ENCODE peak calls at places on chromosomes 5 and 9, in eight cellular contexts. F, E, N, A, I, L, S and W are unnamed samples. For H3K27me3, the result is how much of the 10 kb centered on the place peaks cover.

GRCh38 chr9:108580021-108580439 is 275.8 kb downstream of the ACTL7B start:
- DNase-seq in L (no peak), N (no peak), A (no peak), E (peak), S (no peak), F (no peak), I (no peak), W (no peak)

GRCh38 chr9:38316166-38316765 is 76.2 kb upstream of the ALDH1B1 start:
- DNase-seq in L (no peak), A (no peak), E (no peak), I (no peak), F (peak), N (no peak), S (peak), W (peak)

GRCh38 chr5:141846031-141846430 is 32.2 kb downstream of the PCDH1 start:
- DNase-seq in A (no peak), L (no peak), S (peak), I (peak), F (no peak), N (no peak), E (no peak), W (no peak)

GRCh38 chr5:6402939-6403338 is 24.6 kb upstream of the MED10 start:
- DNase-seq in N (no peak), A (no peak), F (no peak), S (no peak), L (no peak), I (no peak), E (no peak), W (no peak)

GRCh38 chr9:3929345-3930150 is 370.3 kb downstream of the GLIS3 start:
- DNase-seq in L (no peak), S (no peak), A (no peak), F (no peak), I (no peak), N (no peak), E (no peak), W (no peak)

GRCh38 chr5:169147542-169147941 is 153.4 kb downstream of the SLIT3 start:
- DNase-seq in F (no peak), A (no peak), N (no peak), I (no peak), S (no peak), E (no peak), L (no peak), W (no peak)

GRCh38 chr9:120441446-120442279 is 138.3 kb downstream of the CDK5RAP2 start:
- DNase-seq in N (no peak), S (no peak), L (no peak), I (peak), F (no peak), A (no peak), E (no peak), W (no peak)

GRCh38 chr9:96150324-96151023 is 151.5 kb downstream of the HSD17B3 start:
- DNase-seq in N (no peak), S (no peak), F (no peak), A (no peak), I (no peak), L (no peak), E (no peak), W (no peak)

GRCh38 chr5:135038202-135038828 is 4.3 kb upstream of the PITX1 start:
- DNase-seq in N (no peak), F (no peak), I (no peak), A (no peak), L (no peak), E (no peak), S (no peak), W (no peak)

GRCh38 chr5:85484982-85485574 is 1100.4 kb upstream of the EDIL3 start:
- DNase-seq in S (no peak), L (no peak), A (no peak), F (no peak), I (no peak), N (no peak), E (no peak), W (no peak)

GRCh38 chr5:9785751-9786150 is 155.6 kb upstream of the TAS2R1 start:
- DNase-seq in E (no peak), F (no peak), A (no peak), I (peak), N (no peak), S (no peak), L (no peak), W (no peak)

GRCh38 chr5:78841767-78842166 is 143.3 kb downstream of the ARSB start:
- DNase-seq in E (no peak), I (peak), N (no peak), A (no peak), L (no peak), F (no peak), S (no peak), W (no peak)

GRCh38 chr9:4225291-4226119 is 74.4 kb downstream of the GLIS3 start:
- DNase-seq in E (no peak), N (no peak), I (peak), F (no peak), L (no peak), S (no peak), A (no peak), W (no peak)

GRCh38 chr5:83608122-83608521 is 112.5 kb downstream of the HAPLN1 start:
- DNase-seq in E (no peak), I (peak), N (no peak), A (no peak), F (peak), L (peak), S (peak), W (no peak)

GRCh38 chr9:21172156-21172555 is 5.7 kb upstream of the IFNA21 start:
- DNase-seq in F (no peak), L (no peak), A (no peak), I (no peak), S (no peak), E (no peak), N (no peak), W (no peak)

GRCh38 chr9:21165516-21165915 is 944 bp downstream of the IFNA21 start:
- DNase-seq in L (no peak), S (no peak), I (no peak), F (no peak), N (no peak), A (no peak), E (no peak), W (no peak)

GRCh38 chr9:21174671-21175070 is 8.2 kb upstream of the IFNA21 start:
- DNase-seq in S (no peak), I (no peak), A (no peak), E (no peak), N (no peak), F (no peak), L (no peak), W (no peak)

GRCh38 chr9:21171351-21171750 is 4.9 kb upstream of the IFNA21 start:
- DNase-seq in F (no peak), I (no peak), S (no peak), A (no peak), E (no peak), L (no peak), N (no peak), W (no peak)
- H3K27me3 ChIP-seq in F (under half), I (under half), S (under half), A (under half), E (under half), L (under half), N (under half), W (under half)

GRCh38 chr5:213803-214395 is 4.1 kb downstream of the CCDC127 start:
- DNase-seq in L (no peak), E (no peak), A (no peak), I (no peak), F (no peak), N (no peak), S (no peak), W (no peak)

GRCh38 chr5:220008-220407 is 1.9 kb downstream of the SDHA start:
- DNase-seq in L (no peak), S (no peak), I (no peak), E (no peak), N (no peak), A (no peak), F (no peak), W (no peak)

GRCh38 chr5:218457-219289 is 553 bp downstream of the SDHA start:
- DNase-seq in A (peak), I (peak), S (peak), N (no peak), F (no peak), E (peak), L (peak), W (peak)

GRCh38 chr5:219492-219891 is 1.4 kb downstream of the SDHA start:
- DNase-seq in I (peak), E (no peak), F (no peak), L (no peak), A (peak), N (no peak), S (no peak), W (no peak)

GRCh38 chr5:217860-218456 is at the start of the genes CCDC127 and SDHA:
- DNase-seq in A (peak), I (peak), F (peak), N (peak), L (peak), S (peak), E (peak), W (peak)
- TF ChIP-seq POLR2A in A (peak), I (peak), F (peak), N (no peak), L (peak), S (peak), E (peak), W (peak)

DNA sequence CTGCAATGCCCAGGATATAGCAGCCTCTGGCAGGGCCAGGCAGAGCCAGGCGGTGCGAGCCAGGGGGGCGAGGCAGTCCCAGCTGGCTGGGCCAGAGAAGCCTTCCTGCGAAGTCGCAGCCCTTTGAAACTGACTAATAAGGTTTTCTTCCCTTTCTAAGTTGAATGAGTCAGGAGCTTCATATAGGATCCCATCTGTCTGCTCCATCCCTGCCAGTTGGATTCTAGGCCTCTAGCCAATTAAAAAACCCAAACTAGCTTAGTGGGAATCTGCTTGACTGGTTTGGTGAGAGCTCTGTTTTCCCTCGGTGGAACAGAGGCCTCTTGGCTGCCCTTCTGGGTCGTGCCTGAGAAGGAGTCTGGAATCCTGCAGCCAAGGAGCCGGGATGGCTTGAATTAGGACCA is 70.1 kb upstream of the RAPGEF1 start:
- DNase-seq in S (no peak), N (no peak), L (peak), F (no peak), A (no peak), I (peak), E (no peak), W (no peak)
- H3K27me3 ChIP-seq in S (under half), N (half or more), L (under half), F (under half), A (under half), I (half or more), E (under half), W (under half)

DNA sequence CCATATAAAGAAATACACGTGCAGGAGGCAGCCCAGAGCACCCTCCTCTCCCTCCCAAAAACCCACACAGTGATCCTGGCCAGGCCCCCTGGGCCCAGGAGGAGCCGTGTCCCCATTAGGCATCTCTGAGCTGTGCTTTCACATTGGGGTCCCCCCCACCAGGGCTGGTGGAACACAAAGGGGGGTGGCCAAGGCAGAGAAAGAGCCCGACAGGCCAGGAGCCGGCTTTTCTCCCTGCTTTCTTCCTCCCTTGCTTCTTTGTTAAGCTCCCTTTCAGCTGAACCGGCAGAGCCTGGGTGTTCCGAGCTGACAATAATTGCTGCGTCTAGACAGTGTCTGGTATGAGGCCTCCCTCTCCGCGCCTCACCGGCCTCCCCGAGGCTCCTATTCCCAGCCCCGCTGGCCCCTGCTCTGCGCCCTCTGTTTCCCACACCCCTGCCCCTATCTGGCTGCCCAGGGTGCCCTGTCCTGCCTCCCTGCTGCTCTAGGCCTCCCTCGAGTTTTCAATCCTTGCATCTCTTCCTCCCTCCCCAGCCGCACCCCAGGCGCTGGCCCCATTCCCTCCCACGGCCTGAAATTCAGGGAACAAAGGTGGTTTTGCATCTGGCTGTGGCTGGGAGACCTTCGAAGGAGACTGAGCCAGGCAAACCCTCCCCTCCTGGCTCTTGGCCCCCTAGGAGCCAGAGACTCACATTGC is 120.6 kb downstream of the C9orf50 start:
- DNase-seq in E (no peak), N (no peak), F (peak), S (no peak), A (no peak), I (no peak), L (no peak), W (no peak)
- TF ChIP-seq POLR2A in E (no peak), N (no peak), F (no peak), S (no peak), A (no peak), I (no peak), L (no peak), W (no peak)

GRCh38 chr5:37838152-37838932 is 1.5 kb downstream of the GDNF start:
- DNase-seq in E (no peak), I (peak), A (no peak), F (peak), S (no peak), N (no peak), L (no peak), W (peak)
- H3K27me3 ChIP-seq in E (under half), I (under half), A (under half), F (half or more), S (under half), N (half or more), L (under half), W (under half)

GRCh38 chr5:110738812-110739651 is at the start of gene SLC25A46:
- DNase-seq in I (peak), E (peak), L (peak), F (peak), A (peak), S (peak), N (peak), W (peak)
- TF ChIP-seq POLR2A in I (peak), E (peak), L (no peak), F (no peak), A (peak), S (peak), N (no peak), W (peak)

GRCh38 chr9:127857278-127857677 is 2.8 kb upstream of the ENG start:
- DNase-seq in I (no peak), L (no peak), F (no peak), S (no peak), E (no peak), A (no peak), N (no peak), W (no peak)

GRCh38 chr9:127860260-127860659 is 5.8 kb upstream of the ENG start:
- DNase-seq in L (no peak), A (no peak), S (no peak), I (no peak), F (no peak), E (no peak), N (no peak), W (no peak)

GRCh38 chr9:127855522-127855921 is 1.1 kb upstream of the ENG start:
- DNase-seq in L (no peak), I (no peak), S (no peak), N (no peak), F (no peak), E (no peak), A (no peak), W (no peak)

GRCh38 chr9:127856094-127856740 is 1.8 kb upstream of the ENG start:
- DNase-seq in E (no peak), F (no peak), A (no peak), S (no peak), L (no peak), N (no peak), I (no peak), W (no peak)

DNA sequence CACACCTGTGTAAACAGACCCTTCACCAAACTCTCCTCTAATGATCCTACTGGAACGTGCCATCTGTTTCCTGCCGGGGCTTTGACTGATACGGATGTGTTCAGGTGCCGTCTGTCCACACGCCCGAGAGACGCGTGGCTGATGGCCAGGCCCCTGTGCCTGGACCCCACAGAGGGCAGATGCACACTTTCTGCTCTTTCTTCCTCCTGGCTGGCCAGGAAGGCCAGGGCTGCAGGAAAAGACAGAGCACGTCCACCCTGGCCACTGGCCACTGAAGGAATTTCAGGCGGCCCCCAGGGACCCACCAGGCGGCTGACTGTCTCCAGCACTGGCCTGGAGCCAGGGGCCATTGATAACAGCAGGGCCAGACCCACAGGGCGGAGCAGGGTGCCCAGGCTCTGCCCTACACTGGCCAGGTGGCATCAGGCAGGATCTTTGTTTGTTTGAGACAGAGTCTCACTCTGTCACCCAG is 3.6 kb upstream of the ENG start:
- DNase-seq in S (peak), I (no peak), N (no peak), F (no peak), L (peak), E (no peak), A (no peak), W (no peak)
- H3K27me3 ChIP-seq in S (under half), I (under half), N (under half), F (under half), L (under half), E (under half), A (under half), W (under half)

GRCh38 chr9:114930063-114930812 is at the start of gene TNFSF8:
- DNase-seq in N (no peak), A (peak), L (no peak), I (no peak), E (peak), S (no peak), F (no peak), W (no peak)
- TF ChIP-seq POLR2A in N (no peak), A (no peak), L (no peak), I (no peak), E (no peak), S (peak), F (no peak), W (no peak)

GRCh38 chr9:37034320-37034937 is 361 bp upstream of the PAX5 start:
- DNase-seq in A (no peak), S (no peak), I (no peak), N (no peak), E (no peak), L (no peak), F (peak), W (no peak)
- H3K27me3 ChIP-seq in A (under half), S (under half), I (half or more), N (half or more), E (under half), L (half or more), F (half or more), W (half or more)